ENCODE peak calls at places on chromosome 5, in four cellular contexts. A, Y, O and Q are unnamed samples. For H3K27me3, H3K4me1 and H3K36me3, the result is how much of the 10 kb centered on the place peaks cover.

GRCh38 chr5:65808818-65809217 is 86.8 kb downstream of the NLN start:
- DNase-seq in Y (peak), O (no peak), A (no peak), Q (no peak)

GRCh38 chr5:107370569-107370968 is 300.2 kb downstream of the EFNA5 start:
- DNase-seq in Y (no peak), A (no peak), O (no peak), Q (no peak)

GRCh38 chr5:136424835-136425694 is 59.7 kb upstream of the TRPC7 start:
- DNase-seq in Y (peak), A (peak), O (peak), Q (peak)

GRCh38 chr5:65481635-65482271 is at the start of gene ADAMTS6:
- DNase-seq in Y (peak), O (peak), A (peak), Q (peak)

GRCh38 chr5:88683506-88684135 is 199.4 kb downstream of the MEF2C start:
- DNase-seq in O (no peak), A (no peak), Y (no peak), Q (peak)

GRCh38 chr5:151005975-151006576 is 14.3 kb upstream of the GPX3 start:
- DNase-seq in O (peak), A (peak), Y (no peak), Q (no peak)

GRCh38 chr5:111901303-111901702 is 144.3 kb upstream of the NREP start:
- DNase-seq in O (no peak), A (no peak), Y (no peak), Q (no peak)

GRCh38 chr5:135158982-135159381 is 125.0 kb upstream of the PITX1 start:
- DNase-seq in O (no peak), Y (no peak), A (no peak), Q (no peak)

GRCh38 chr5:159504857-159505304 is 174.6 kb upstream of the IL12B start:
- DNase-seq in Y (no peak), O (peak), A (peak), Q (no peak)

GRCh38 chr5:1332461-1333001 is 12.4 kb downstream of the CLPTM1L start:
- DNase-seq in O (no peak), Y (no peak), A (no peak), Q (peak)

GRCh38 chr5:7392401-7393024 is 3.4 kb upstream of the ADCY2 start:
- DNase-seq in Y (no peak), A (no peak), O (peak), Q (no peak)

GRCh38 chr5:141508808-141509611 is 20.1 kb downstream of the PCDHGC5 start:
- DNase-seq in Y (no peak), O (peak), A (peak), Q (peak)

DNA sequence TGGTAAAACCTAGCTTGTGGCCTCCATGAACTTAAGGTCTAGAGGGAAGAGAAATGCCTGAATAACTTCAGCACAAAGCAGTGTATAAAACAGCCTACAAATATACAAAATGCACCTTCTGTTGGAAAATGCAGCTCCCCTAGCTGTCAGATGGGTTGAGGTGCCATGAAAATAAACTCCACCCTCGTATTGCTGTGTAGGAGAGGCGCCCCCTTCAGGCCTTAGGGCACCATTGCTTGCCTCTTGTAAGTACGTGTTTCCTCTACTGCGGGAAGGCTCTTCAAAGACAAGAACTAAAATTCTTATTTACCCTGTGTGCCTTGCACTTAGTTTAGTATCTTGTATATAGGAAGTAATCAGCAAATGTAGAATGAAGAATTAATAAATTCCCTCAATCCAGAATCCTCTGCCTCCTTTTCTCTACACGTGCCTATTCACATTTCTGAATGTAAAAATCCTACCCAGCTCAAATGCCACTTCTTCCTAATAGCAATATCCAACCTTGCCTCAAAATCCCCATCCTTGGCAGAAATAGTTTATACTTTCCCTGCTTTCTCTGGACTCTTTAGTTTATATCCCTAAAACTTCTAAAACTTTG is 393.7 kb upstream of the PDE4D start:
- DNase-seq in A (no peak), O (no peak), Y (peak), Q (peak)
- H3K27me3 ChIP-seq in A (under half), O (under half), Y (under half), Q (under half)

GRCh38 chr5:124742521-124742920 is 3.9 kb downstream of the ZNF608 start:
- DNase-seq in A (no peak), O (no peak), Y (no peak), Q (no peak)
- H3K4me1 ChIP-seq in A (under half), O (under half), Y (half or more), Q (half or more)

GRCh38 chr5:96745844-96746531 is 61.8 kb downstream of the ERAP1 start:
- DNase-seq in Y (no peak), O (no peak), A (no peak), Q (no peak)
- H3K36me3 ChIP-seq in Y (under half), O (half or more), A (half or more), Q (half or more)

GRCh38 chr5:51382759-51383493 is at the start of gene ISL1:
- DNase-seq in O (peak), A (no peak), Y (peak), Q (peak)
- H3K27me3 ChIP-seq in O (half or more), A (under half), Y (under half), Q (under half)

DNA sequence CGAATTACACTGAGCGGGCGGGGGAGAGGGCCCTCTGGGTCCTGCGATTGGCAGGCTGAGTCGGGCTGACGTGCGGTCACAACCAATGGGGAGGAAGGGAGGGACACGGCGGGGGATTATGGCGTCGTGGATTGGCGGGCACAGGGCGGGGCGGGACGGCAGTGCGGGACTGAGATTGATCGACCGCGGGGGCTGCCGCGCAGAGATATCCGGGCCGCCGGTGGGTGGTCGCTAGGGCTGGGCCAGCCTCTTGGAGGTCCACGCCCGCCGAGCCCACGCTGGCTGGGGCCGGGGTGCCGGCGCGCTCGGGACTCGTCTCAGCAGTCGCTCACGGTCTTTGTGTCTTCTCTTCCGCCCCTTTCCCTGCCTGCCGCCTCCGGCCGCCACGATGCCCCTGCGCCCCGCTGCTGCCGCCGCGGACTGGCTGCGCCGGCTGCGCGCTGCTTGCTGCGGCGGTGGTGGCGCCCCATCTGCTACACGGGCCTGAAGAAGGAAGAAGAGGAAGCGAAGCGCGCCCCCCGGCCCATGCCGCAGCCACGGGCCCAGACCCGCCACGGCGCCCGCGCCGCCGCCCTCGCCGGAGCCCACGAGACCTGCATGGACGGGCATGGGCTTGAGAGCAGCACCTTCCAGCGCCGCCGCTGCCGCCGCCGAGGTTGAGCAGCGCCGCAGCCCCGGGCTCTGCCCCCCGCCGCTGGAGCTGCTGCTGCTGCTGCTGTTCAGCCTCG is at the start of gene RGMB:
- DNase-seq in A (peak), Y (peak), O (peak), Q (peak)
- H3K4me1 ChIP-seq in A (under half), Y (half or more), O (under half), Q (under half)

GRCh38 chr5:95946451-95946850 is 15.2 kb downstream of the ELL2 start:
- DNase-seq in O (no peak), A (no peak), Y (no peak), Q (no peak)
- H3K36me3 ChIP-seq in O (under half), A (under half), Y (under half), Q (under half)

DNA sequence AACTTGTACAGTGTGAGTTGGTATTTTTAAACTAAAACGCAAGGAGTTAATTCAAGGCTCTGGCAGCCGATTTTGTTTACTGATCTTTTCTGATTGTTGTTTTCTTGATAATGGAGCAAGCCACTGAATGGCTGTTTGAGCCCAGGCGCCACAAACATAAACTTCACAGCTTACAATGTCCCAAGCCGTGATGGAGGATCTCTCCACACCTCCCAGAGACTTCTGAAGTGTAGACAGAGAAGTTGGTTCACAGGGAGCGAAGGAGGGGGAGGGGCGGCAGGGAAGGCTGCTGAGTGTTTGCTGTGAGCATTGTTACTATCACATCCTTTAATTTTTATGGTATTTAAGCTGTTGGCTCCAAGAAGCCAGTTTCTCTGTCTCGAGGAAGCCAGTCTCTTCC is 14.7 kb downstream of the ISL1 start:
- DNase-seq in O (no peak), A (no peak), Y (no peak), Q (no peak)
- H3K27me3 ChIP-seq in O (under half), A (under half), Y (under half), Q (under half)

DNA sequence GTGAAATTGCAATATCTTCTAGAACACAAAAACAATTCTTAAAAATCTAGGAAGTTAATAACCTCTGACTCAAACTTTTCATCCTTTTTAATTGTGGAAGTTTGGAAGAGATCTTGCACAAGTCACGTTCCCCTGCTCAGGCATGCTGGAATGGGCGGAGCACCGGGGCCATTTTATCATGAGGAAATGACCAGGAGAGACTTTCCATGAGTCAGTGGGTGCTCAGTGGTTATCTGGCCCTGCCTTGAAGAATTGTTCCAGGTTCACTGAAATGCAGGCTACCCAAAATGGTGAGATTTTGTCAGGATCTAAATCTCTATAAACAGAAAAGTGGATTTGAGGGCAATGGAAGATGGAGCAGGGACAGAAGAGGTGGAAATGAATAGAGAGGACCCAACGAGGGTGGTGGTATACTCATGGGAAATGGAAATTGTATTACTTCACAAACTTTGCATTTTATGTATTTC is 61.2 kb downstream of the FYB1 start:
- DNase-seq in O (no peak), Y (no peak), A (peak), Q (no peak)
- H3K4me1 ChIP-seq in O (under half), Y (under half), A (under half), Q (under half)

DNA sequence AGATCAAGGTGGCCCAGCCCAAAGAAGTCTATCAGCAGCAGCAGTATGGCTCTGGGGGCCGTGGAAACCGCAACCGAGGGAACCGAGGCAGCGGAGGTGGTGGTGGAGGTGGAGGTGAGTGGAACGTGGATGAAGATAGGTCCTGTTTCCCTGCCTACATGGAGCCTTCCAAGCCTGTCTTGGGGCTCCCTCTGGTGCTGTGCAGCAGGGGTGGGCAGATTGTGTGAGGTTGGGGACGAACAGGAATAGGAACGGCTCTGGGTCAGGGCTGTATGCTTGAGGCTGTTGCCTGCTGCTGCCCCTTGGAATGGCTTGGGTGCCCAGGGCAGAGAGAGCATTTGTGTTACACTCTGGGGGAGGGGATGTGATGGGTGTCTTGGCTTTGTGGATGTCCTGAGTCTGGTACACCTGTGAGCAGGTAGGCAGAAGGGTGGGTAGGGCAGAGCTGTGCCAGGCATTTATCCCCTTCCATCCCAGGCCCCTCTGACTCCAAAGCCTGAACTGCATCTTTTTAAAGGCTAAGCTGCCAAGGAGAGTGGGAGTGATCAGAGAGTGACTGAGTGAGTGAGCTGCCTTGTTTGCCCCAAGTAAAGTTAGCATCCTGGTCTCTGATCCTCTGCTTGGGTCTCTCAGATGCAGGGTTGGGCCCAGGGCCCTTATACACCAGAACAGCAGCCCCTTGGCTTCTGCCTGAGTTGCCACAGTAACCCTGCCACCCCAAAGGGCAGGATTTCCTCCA is 5.2 kb downstream of the HNRNPAB start:
- DNase-seq in A (no peak), O (no peak), Y (no peak), Q (no peak)
- H3K36me3 ChIP-seq in A (half or more), O (half or more), Y (half or more), Q (half or more)